ENCODE peak calls at places on chromosomes 6 and 20, in nine cellular contexts. C is HFFc6, P is GM10248, U is AG04449, Y is RWPE1, J is psoas muscle, D is A549, N is ovary, A is NB4. W is an unnamed sample.

GRCh38 chr6:3899970-3900439 is 50.8 kb downstream of the FAM50B start:
- DNase-seq in A (no peak), D (no peak), N (no peak), J (no peak), C (no peak), P (no peak), Y (no peak), U (no peak), W (no peak)

GRCh38 chr20:62970307-62971210 is 18.1 kb downstream of the SLC17A9 start:
- DNase-seq in C (no peak), A (no peak), P (no peak), Y (no peak), U (no peak), D (no peak), N (no peak), J (no peak), W (no peak)

GRCh38 chr6:61887425-61887824 is 398.6 kb downstream of the KHDRBS2 start:
- DNase-seq in D (no peak), A (no peak), U (no peak), Y (no peak), N (no peak), J (no peak), P (no peak), C (no peak), W (no peak)

GRCh38 chr6:44674226-44675155 is 287.0 kb downstream of the CDC5L start:
- DNase-seq in P (no peak), N (no peak), J (no peak), C (no peak), A (no peak), U (no peak), D (no peak), Y (peak), W (no peak)

GRCh38 chr20:38426006-38426405 is 9.1 kb downstream of the SNHG17 start:
- DNase-seq in N (no peak), P (no peak), Y (peak), J (no peak), U (peak), D (peak), A (peak), C (peak), W (no peak)

GRCh38 chr6:29631860-29632731 is 887 bp downstream of the GABBR1 start:
- DNase-seq in P (peak), N (peak), U (no peak), D (peak), A (no peak), C (peak), J (peak), Y (peak), W (no peak)

GRCh38 chr6:132931937-132932336 is 117.6 kb downstream of the RPS12 start:
- DNase-seq in J (no peak), N (no peak), P (no peak), U (peak), A (peak), D (no peak), C (peak), Y (no peak), W (no peak)

GRCh38 chr6:39016831-39017230 is 31.8 kb upstream of the GLP1R start:
- DNase-seq in P (no peak), J (no peak), C (no peak), N (no peak), A (no peak), Y (no peak), U (no peak), D (no peak), W (no peak)

GRCh38 chr20:62944184-62944583 is 6.2 kb downstream of the GID8 start:
- DNase-seq in J (no peak), Y (no peak), P (no peak), N (peak), C (no peak), U (no peak), A (no peak), D (no peak), W (no peak)

GRCh38 chr6:166565084-166565651 is 21.3 kb downstream of the RAMACL start:
- DNase-seq in U (no peak), P (no peak), Y (no peak), N (no peak), C (no peak), J (peak), D (no peak), A (no peak), W (no peak)

GRCh38 chr6:33905081-33905609 is 101.3 kb upstream of the MLN start:
- DNase-seq in P (no peak), A (no peak), U (no peak), D (no peak), C (no peak), N (no peak), J (no peak), Y (no peak), W (peak)

GRCh38 chr6:111228094-111228493 is 140.8 kb downstream of the SLC16A10 start:
- DNase-seq in P (no peak), Y (peak), U (no peak), C (peak), D (no peak), N (no peak), J (no peak), A (peak), W (no peak)

GRCh38 chr6:77853401-77853800 is 200.6 kb downstream of the MEI4 start:
- DNase-seq in N (no peak), D (no peak), J (no peak), U (no peak), P (no peak), Y (no peak), C (no peak), A (no peak), W (no peak)

GRCh38 chr6:7137335-7138106 is 29.8 kb downstream of the RREB1 start:
- DNase-seq in U (no peak), C (peak), Y (no peak), N (no peak), D (peak), P (no peak), A (peak), J (peak), W (no peak)

GRCh38 chr20:25051386-25052155 is 6.4 kb downstream of the ACSS1 start:
- DNase-seq in U (no peak), Y (no peak), D (no peak), C (no peak), P (no peak), J (peak), N (no peak), A (no peak), W (no peak)

GRCh38 chr6:125554456-125554855 is 195.0 kb upstream of the HEY2 start:
- DNase-seq in Y (no peak), A (no peak), D (no peak), P (no peak), C (no peak), U (no peak), J (no peak), N (no peak), W (no peak)

GRCh38 chr6:28351087-28351486 is 1.3 kb downstream of the ZKSCAN3 start:
- DNase-seq in N (no peak), D (no peak), Y (no peak), A (no peak), U (no peak), P (no peak), J (no peak), C (no peak), W (no peak)

GRCh38 chr6:90859612-90860011 is 272.7 kb upstream of the MAP3K7 start:
- DNase-seq in D (peak), P (no peak), C (no peak), N (no peak), Y (no peak), U (no peak), J (no peak), A (peak), W (no peak)

GRCh38 chr6:131640100-131640499 is 3.0 kb downstream of the ENPP3 start:
- DNase-seq in J (no peak), N (no peak), D (no peak), Y (no peak), U (no peak), A (no peak), P (peak), C (no peak), W (no peak)

GRCh38 chr6:48075181-48075580 is 35.8 kb downstream of the PTCHD4 start:
- DNase-seq in N (no peak), D (no peak), U (no peak), J (no peak), P (no peak), C (no peak), A (no peak), Y (no peak), W (no peak)

GRCh38 chr20:41005361-41005729 is 23.3 kb upstream of the TOP1 start:
- DNase-seq in Y (peak), N (peak), C (peak), A (no peak), J (peak), D (peak), P (no peak), U (no peak), W (peak)

GRCh38 chr6:137660296-137660731 is 166.1 kb upstream of the OLIG3 start:
- DNase-seq in Y (no peak), D (no peak), U (no peak), P (no peak), N (no peak), J (no peak), A (no peak), C (no peak), W (no peak)

GRCh38 chr20:10978713-10979112 is 304.9 kb upstream of the JAG1 start:
- DNase-seq in A (no peak), P (no peak), D (no peak), C (no peak), U (no peak), J (peak), Y (no peak), N (no peak), W (no peak)

GRCh38 chr6:89346433-89346832 is 6.1 kb downstream of the UBE2J1 start:
- DNase-seq in A (no peak), P (no peak), U (no peak), C (no peak), D (no peak), J (no peak), Y (no peak), N (no peak), W (no peak)

GRCh38 chr6:23348185-23348584 is 777.8 kb upstream of the NRSN1 start:
- DNase-seq in A (no peak), C (no peak), J (no peak), N (no peak), P (no peak), U (no peak), D (no peak), Y (no peak), W (no peak)

GRCh38 chr6:16334671-16335070 is 96.3 kb downstream of the GMPR start:
- DNase-seq in U (no peak), A (peak), P (no peak), C (peak), Y (peak), D (peak), N (peak), J (peak), W (no peak)

GRCh38 chr20:56158489-56158888 is 90.0 kb upstream of the MC3R start:
- DNase-seq in Y (no peak), A (no peak), P (no peak), J (no peak), N (peak), U (no peak), C (no peak), D (no peak), W (no peak)

GRCh38 chr20:21436186-21436585 is 38.9 kb upstream of the NKX2-4 start:
- DNase-seq in Y (peak), C (peak), U (peak), D (peak), N (no peak), J (no peak), P (no peak), A (no peak), W (no peak)

GRCh38 chr6:89597372-89597771 is 41.2 kb downstream of the LYRM2 start:
- DNase-seq in C (no peak), U (no peak), Y (no peak), J (no peak), N (no peak), D (no peak), P (no peak), A (no peak), W (no peak)

GRCh38 chr20:36135159-36135558 is 19.4 kb upstream of the EPB41L1 start:
- DNase-seq in U (no peak), A (no peak), Y (no peak), N (no peak), P (no peak), C (no peak), J (no peak), D (no peak), W (no peak)

GRCh38 chr20:46057856-46058655 is 29.0 kb downstream of the SLC12A5 start:
- DNase-seq in Y (peak), P (no peak), U (no peak), J (peak), D (no peak), N (peak), A (peak), C (peak), W (no peak)

GRCh38 chr6:35955071-35955470 is 34.2 kb upstream of the SRPK1 start:
- DNase-seq in A (no peak), P (no peak), U (no peak), N (no peak), D (no peak), C (peak), J (no peak), Y (no peak), W (no peak)

GRCh38 chr6:35954335-35954734 is 33.4 kb upstream of the SRPK1 start:
- DNase-seq in U (no peak), A (no peak), N (no peak), J (no peak), P (no peak), D (no peak), Y (no peak), C (no peak), W (peak)

GRCh38 chr6:35955521-35955920 is 34.6 kb upstream of the SRPK1 start:
- DNase-seq in Y (no peak), P (no peak), J (no peak), N (no peak), U (no peak), A (no peak), D (no peak), C (no peak), W (no peak)

GRCh38 chr6:35960192-35960591 is 39.3 kb upstream of the SRPK1 start:
- DNase-seq in A (no peak), D (no peak), N (no peak), P (no peak), C (peak), Y (no peak), J (no peak), U (no peak), W (no peak)

GRCh38 chr6:35955970-35956369 is 35.1 kb upstream of the SRPK1 start:
- DNase-seq in J (no peak), D (no peak), N (no peak), A (peak), U (no peak), C (no peak), P (no peak), Y (no peak), W (no peak)
- TF ChIP-seq CTCF in J (peak), D (peak), N (no peak), A (peak), U (no peak), C (peak), P (peak), Y (no peak), W (peak)

GRCh38 chr20:32893263-32893877 is 34.6 kb downstream of the EFCAB8 start:
- DNase-seq in D (no peak), A (no peak), N (no peak), P (no peak), J (no peak), C (no peak), U (no peak), Y (no peak), W (no peak)

GRCh38 chr20:32894711-32895355 is 36.1 kb downstream of the EFCAB8 start:
- DNase-seq in D (no peak), P (no peak), N (no peak), A (peak), U (no peak), Y (no peak), J (no peak), C (no peak), W (no peak)

GRCh38 chr20:32891926-32892660 is 33.4 kb downstream of the EFCAB8 start:
- DNase-seq in J (no peak), Y (no peak), D (no peak), N (no peak), A (no peak), C (no peak), U (no peak), P (no peak), W (no peak)

GRCh38 chr20:32891491-32891890 is 32.8 kb downstream of the EFCAB8 start:
- DNase-seq in U (no peak), J (no peak), D (no peak), N (no peak), A (no peak), P (no peak), Y (no peak), C (no peak), W (no peak)

GRCh38 chr20:32893878-32894483 is 35.3 kb downstream of the EFCAB8 start:
- DNase-seq in A (peak), N (no peak), Y (no peak), C (peak), P (peak), D (peak), U (no peak), J (no peak), W (no peak)
- TF ChIP-seq CTCF in A (peak), N (no peak), Y (peak), C (peak), P (peak), D (peak), U (peak), J (no peak), W (no peak)

GRCh38 chr6:108497883-108498282 is 62.8 kb upstream of the FOXO3 start:
- DNase-seq in P (peak), J (no peak), D (peak), A (peak), N (no peak), Y (peak), C (peak), U (no peak), W (no peak)
- TF ChIP-seq CTCF in P (peak), J (no peak), D (peak), A (peak), N (no peak), Y (no peak), C (peak), U (peak), W (peak)

GRCh38 chr20:9099372-9099771 is 30.5 kb downstream of the PLCB4 start:
- DNase-seq in J (no peak), P (no peak), A (no peak), N (no peak), U (no peak), D (no peak), Y (no peak), C (no peak), W (no peak)
- TF ChIP-seq CTCF in J (no peak), P (no peak), A (no peak), N (no peak), U (no peak), D (no peak), Y (no peak), C (peak), W (no peak)

DNA sequence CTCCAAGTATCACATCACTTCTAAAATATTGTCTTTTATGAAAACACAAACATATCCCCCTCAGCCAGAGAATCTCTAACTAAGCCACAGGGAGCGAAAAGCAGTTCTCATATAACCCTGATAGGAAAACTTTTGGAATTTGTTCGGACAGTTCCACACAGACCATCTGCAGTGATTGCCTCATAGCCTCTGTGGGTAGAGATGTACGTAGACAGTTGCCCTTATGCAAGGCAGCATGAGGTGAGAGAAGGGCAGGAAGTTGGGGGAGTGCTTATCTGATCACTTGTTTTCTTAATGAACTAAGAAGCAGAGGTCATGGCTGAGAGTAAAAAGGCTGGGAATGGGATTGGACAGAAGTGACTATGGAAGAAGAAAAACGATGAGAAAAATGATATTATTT is 39.6 kb downstream of the SLC23A2 start:
- DNase-seq in A (peak), Y (no peak), C (no peak), J (no peak), N (no peak), D (peak), U (no peak), P (no peak), W (peak)
- TF ChIP-seq CTCF in A (no peak), Y (no peak), C (no peak), J (no peak), N (no peak), D (no peak), U (no peak), P (no peak), W (no peak)

GRCh38 chr20:4227085-4227821 is 211.9 kb upstream of the RNF24 start:
- DNase-seq in U (no peak), P (no peak), A (peak), J (no peak), N (no peak), D (peak), C (peak), Y (peak), W (no peak)
- TF ChIP-seq CTCF in U (peak), P (peak), A (peak), J (no peak), N (no peak), D (peak), C (peak), Y (no peak), W (peak)

GRCh38 chr20:34676642-34677373 is at the start of gene PIGU:
- DNase-seq in U (peak), P (peak), A (peak), Y (peak), J (peak), D (peak), C (peak), N (peak), W (peak)
- TF ChIP-seq CTCF in U (peak), P (no peak), A (no peak), Y (no peak), J (peak), D (no peak), C (peak), N (peak), W (peak)

GRCh38 chr6:158031445-158032353 is 50.0 kb downstream of the SYNJ2 start:
- DNase-seq in J (peak), N (peak), U (no peak), P (no peak), C (peak), A (peak), Y (no peak), D (peak), W (peak)
- TF ChIP-seq CTCF in J (no peak), N (no peak), U (no peak), P (no peak), C (no peak), A (no peak), Y (no peak), D (no peak), W (no peak)

GRCh38 chr6:66926060-66926459 is 1219.0 kb upstream of the EYS start:
- DNase-seq in Y (no peak), U (no peak), C (no peak), D (peak), J (no peak), A (peak), N (no peak), P (no peak), W (no peak)
- TF ChIP-seq CTCF in Y (peak), U (no peak), C (peak), D (no peak), J (no peak), A (no peak), N (no peak), P (no peak), W (no peak)

GRCh38 chr6:150072201-150072600 is 3.3 kb upstream of the ULBP3 start:
- DNase-seq in U (no peak), Y (peak), J (peak), P (no peak), N (no peak), C (peak), D (peak), A (peak), W (no peak)

GRCh38 chr6:150074651-150075416 is 5.9 kb upstream of the ULBP3 start:
- DNase-seq in U (no peak), J (no peak), N (no peak), Y (no peak), P (no peak), C (no peak), D (no peak), A (no peak), W (no peak)

GRCh38 chr6:150079604-150080003 is 10.7 kb upstream of the ULBP3 start:
- DNase-seq in D (no peak), U (no peak), N (no peak), J (no peak), A (no peak), Y (no peak), P (no peak), C (no peak), W (no peak)

GRCh38 chr6:150078788-150079187 is 9.9 kb upstream of the ULBP3 start:
- DNase-seq in C (no peak), P (no peak), A (no peak), U (no peak), Y (no peak), J (no peak), D (no peak), N (no peak), W (no peak)

GRCh38 chr6:150076196-150076893 is 7.4 kb upstream of the ULBP3 start:
- DNase-seq in U (no peak), Y (no peak), C (no peak), N (no peak), D (peak), A (no peak), J (no peak), P (no peak), W (no peak)
- TF ChIP-seq CTCF in U (no peak), Y (no peak), C (peak), N (no peak), D (no peak), A (no peak), J (no peak), P (no peak), W (no peak)

W was measured in right lobe of liver.